ENCODE peak calls at places on chromosomes 5 and 9, in eight cellular contexts. D is A549; X is NCI-H524; O is activated CD4-positive, alpha-beta T cell treated with anti-CD3 and anti-CD28 coated beads, Interleukin-2, amount 50 U/mL, for 1 hour; R is activated T-cell treated with anti-CD3 and anti-CD28 coated beads, Interleukin-2, amount 50 U/mL, for 1 hour; Z is NCI-H1417; Q is T-helper 22 cell; K is glutamatergic neuron. Y is an unnamed sample.

GRCh38 chr9:27386759-27387158 is 89.8 kb upstream of the EQTN start:
- DNase-seq in O (no peak), Z (no peak), K (no peak), D (no peak), R (no peak), Q (no peak), X (no peak), Y (no peak)

GRCh38 chr9:110170728-110171257 is 37.2 kb downstream of the C9orf152 start:
- DNase-seq in K (no peak), D (no peak), R (no peak), X (no peak), O (no peak), Q (no peak), Z (no peak), Y (no peak)

GRCh38 chr5:41270423-41271251 is 57.3 kb upstream of the C6 start:
- DNase-seq in X (no peak), Q (no peak), O (no peak), Z (no peak), K (peak), R (no peak), D (peak), Y (peak)

GRCh38 chr5:107799306-107799705 is 128.6 kb upstream of the EFNA5 start:
- DNase-seq in K (no peak), R (no peak), X (no peak), Z (no peak), Q (no peak), D (no peak), O (no peak), Y (no peak)

GRCh38 chr5:50962934-50963646 is 296.7 kb downstream of the PARP8 start:
- DNase-seq in Q (no peak), K (peak), O (peak), X (peak), R (peak), Z (peak), D (peak), Y (peak)

GRCh38 chr5:588406-588995 is 23.6 kb upstream of the CEP72 start:
- DNase-seq in Q (no peak), Z (no peak), D (no peak), R (no peak), X (no peak), O (no peak), K (no peak), Y (no peak)

GRCh38 chr9:109781541-109782197 is 1.7 kb downstream of the PALM2AKAP2 start:
- DNase-seq in Z (no peak), X (no peak), O (no peak), R (no peak), K (no peak), Q (no peak), D (no peak), Y (peak)

GRCh38 chr5:36897616-36898015 is 21.0 kb downstream of the NIPBL start:
- DNase-seq in D (no peak), Q (no peak), R (no peak), X (no peak), O (no peak), K (no peak), Z (no peak), Y (peak)

GRCh38 chr9:133585481-133586367 is 23.5 kb downstream of the FAM163B start:
- DNase-seq in O (no peak), K (peak), X (no peak), D (no peak), Z (peak), R (no peak), Q (no peak), Y (peak)

GRCh38 chr9:37693265-37693664 is 42.5 kb downstream of the FRMPD1 start:
- DNase-seq in R (no peak), Q (no peak), O (no peak), X (peak), Z (no peak), D (no peak), K (no peak), Y (peak)

GRCh38 chr5:95818181-95819147 is 4.1 kb downstream of the GLRX start:
- DNase-seq in O (no peak), X (no peak), D (no peak), Q (no peak), Z (no peak), R (no peak), K (no peak), Y (no peak)

GRCh38 chr5:113038714-113039113 is 62.1 kb downstream of the DCP2 start:
- DNase-seq in D (no peak), Q (no peak), X (peak), Z (no peak), O (no peak), R (no peak), K (peak), Y (no peak)

GRCh38 chr5:112418412-112419049 is 546 bp downstream of the EPB41L4A start:
- DNase-seq in D (no peak), K (peak), O (no peak), X (no peak), R (no peak), Q (no peak), Z (no peak), Y (peak)

GRCh38 chr5:137016783-137017324 is 482.3 kb downstream of the SPOCK1 start:
- DNase-seq in X (no peak), R (no peak), D (peak), O (no peak), Q (no peak), Z (no peak), K (no peak), Y (no peak)

GRCh38 chr9:132994410-132995120 is 16.1 kb downstream of the GFI1B start:
- DNase-seq in K (no peak), O (no peak), Q (no peak), X (no peak), D (peak), R (no peak), Z (no peak), Y (peak)

GRCh38 chr9:28365020-28365640 is 791.8 kb upstream of the C9orf72 start:
- DNase-seq in O (no peak), D (no peak), X (no peak), K (no peak), R (no peak), Q (no peak), Z (no peak), Y (no peak)

GRCh38 chr5:179596421-179596820 is 27.1 kb downstream of the HNRNPH1 start:
- DNase-seq in D (no peak), O (no peak), Q (no peak), Z (peak), X (peak), K (no peak), R (no peak), Y (no peak)

GRCh38 chr5:14056039-14056438 is 87.1 kb upstream of the TRIO start:
- DNase-seq in Z (no peak), D (no peak), X (no peak), R (no peak), Q (no peak), K (no peak), O (no peak), Y (no peak)

GRCh38 chr5:98455660-98456059 is 317.8 kb upstream of the RGMB start:
- DNase-seq in X (no peak), K (no peak), O (no peak), R (no peak), D (no peak), Q (no peak), Z (no peak), Y (no peak)

GRCh38 chr9:96219615-96220257 is 82.2 kb downstream of the HSD17B3 start:
- DNase-seq in Z (no peak), R (peak), D (no peak), X (peak), K (peak), O (peak), Q (no peak), Y (peak)

GRCh38 chr5:31194458-31194808 is 947 bp downstream of the CDH6 start:
- DNase-seq in Q (no peak), D (peak), Z (no peak), K (no peak), X (peak), R (no peak), O (no peak), Y (no peak)

GRCh38 chr5:25295067-25295466 is 650.3 kb upstream of the CDH10 start:
- DNase-seq in Q (no peak), Z (no peak), K (no peak), O (no peak), X (no peak), D (peak), R (no peak), Y (no peak)

GRCh38 chr5:170848033-170848432 is 13.8 kb upstream of the RANBP17 start:
- DNase-seq in O (no peak), Q (no peak), X (no peak), D (no peak), Z (no peak), R (no peak), K (no peak), Y (no peak)

GRCh38 chr9:98330831-98331230 is 75.4 kb upstream of the TBC1D2 start:
- DNase-seq in D (no peak), R (no peak), X (no peak), Z (no peak), O (no peak), Q (no peak), K (no peak), Y (peak)

Y was measured in fibroblast of villous mesenchyme.